ENCODE peak calls at places on chromosomes 16 and 17, in five cellular contexts. J, I, W, G and T are unnamed samples.

GRCh38 chr17:43563262-43564079 is 17.3 kb upstream of the ETV4 start:
- DNase-seq in J (no peak), I (no peak), W (no peak), G (no peak), T (no peak)

GRCh38 chr16:7055443-7055842 is 277.2 kb upstream of the RBFOX1 start:
- DNase-seq in J (no peak), I (no peak), W (no peak), G (no peak), T (no peak)

GRCh38 chr17:49438439-49438861 is 23.8 kb upstream of the PHB1 start:
- DNase-seq in J (no peak), I (no peak), W (no peak), G (no peak), T (no peak)

GRCh38 chr17:2179615-2180295 is 123.8 kb downstream of the SMG6 start:
- DNase-seq in J (no peak), I (no peak), W (peak), G (peak), T (no peak)

GRCh38 chr16:1923299-1924034 is 5.3 kb upstream of the HS3ST6 start:
- DNase-seq in J (no peak), I (no peak), W (peak), G (peak), T (no peak)

GRCh38 chr17:79146562-79146961 is 71.9 kb downstream of the ENGASE start:
- DNase-seq in J (no peak), I (no peak), W (no peak), G (no peak), T (no peak)

GRCh38 chr17:75588546-75589016 is 981 bp downstream of the MYO15B start:
- DNase-seq in J (peak), I (no peak), W (no peak), G (no peak), T (peak)

GRCh38 chr17:68431661-68432071 is 25.6 kb downstream of the WIPI1 start:
- DNase-seq in J (peak), I (peak), W (peak), G (no peak), T (peak)

GRCh38 chr17:45660474-45660873 is 123.6 kb upstream of the CRHR1 start:
- DNase-seq in J (no peak), I (no peak), W (no peak), G (no peak), T (no peak)